ENCODE peak calls at places on chromosomes 6 and 20, in six cellular contexts. One of them, this sample, is unnamed.

GRCh38 chr20:48012401-48012974 is 227.2 kb upstream of the SULF2 start:
- DNase-seq in EL: peak
- DNase-seq in effector CD4-positive, alpha-beta T cell: no peak
- DNase-seq in left colon: no peak
- DNase-seq in mucosa of gallbladder: no peak
- DNase-seq in stimulated activated CD4-positive, alpha-beta T cell treated with anti-CD3 and anti-CD28 coated beads, Interleukin-12 subunit alpha, Interleukin-12 subunit beta, amount 100 ng/mL, for 4 hours: no peak
- DNase-seq in this sample: no peak

GRCh38 chr6:170292111-170292777 is 1.4 kb upstream of the DLL1 start:
- DNase-seq in mucosa of gallbladder: no peak
- DNase-seq in stimulated activated CD4-positive, alpha-beta T cell treated with anti-CD3 and anti-CD28 coated beads, Interleukin-12 subunit alpha, Interleukin-12 subunit beta, amount 100 ng/mL, for 4 hours: no peak
- DNase-seq in effector CD4-positive, alpha-beta T cell: no peak
- DNase-seq in EL: no peak
- DNase-seq in left colon: no peak
- DNase-seq in this sample: no peak

GRCh38 chr6:134195164-134195906 is 122.6 kb downstream of the SGK1 start:
- DNase-seq in left colon: no peak
- DNase-seq in mucosa of gallbladder: no peak
- DNase-seq in effector CD4-positive, alpha-beta T cell: no peak
- DNase-seq in EL: no peak
- DNase-seq in stimulated activated CD4-positive, alpha-beta T cell treated with anti-CD3 and anti-CD28 coated beads, Interleukin-12 subunit alpha, Interleukin-12 subunit beta, amount 100 ng/mL, for 4 hours: no peak
- DNase-seq in this sample: no peak

GRCh38 chr6:81820979-81821378 is 68.5 kb upstream of the TENT5A start:
- DNase-seq in left colon: no peak
- DNase-seq in stimulated activated CD4-positive, alpha-beta T cell treated with anti-CD3 and anti-CD28 coated beads, Interleukin-12 subunit alpha, Interleukin-12 subunit beta, amount 100 ng/mL, for 4 hours: no peak
- DNase-seq in effector CD4-positive, alpha-beta T cell: no peak
- DNase-seq in EL: no peak
- DNase-seq in mucosa of gallbladder: no peak
- DNase-seq in this sample: no peak

GRCh38 chr6:85364354-85364753 is 85.5 kb upstream of the NT5E start:
- DNase-seq in left colon: no peak
- DNase-seq in effector CD4-positive, alpha-beta T cell: no peak
- DNase-seq in EL: peak
- DNase-seq in stimulated activated CD4-positive, alpha-beta T cell treated with anti-CD3 and anti-CD28 coated beads, Interleukin-12 subunit alpha, Interleukin-12 subunit beta, amount 100 ng/mL, for 4 hours: no peak
- DNase-seq in mucosa of gallbladder: no peak
- DNase-seq in this sample: no peak

GRCh38 chr6:20747996-20748395 is 213.7 kb downstream of the CDKAL1 start:
- DNase-seq in EL: no peak
- DNase-seq in left colon: no peak
- DNase-seq in effector CD4-positive, alpha-beta T cell: no peak
- DNase-seq in stimulated activated CD4-positive, alpha-beta T cell treated with anti-CD3 and anti-CD28 coated beads, Interleukin-12 subunit alpha, Interleukin-12 subunit beta, amount 100 ng/mL, for 4 hours: no peak
- DNase-seq in mucosa of gallbladder: no peak
- DNase-seq in this sample: no peak

GRCh38 chr6:149317656-149318571 is at the start of gene TAB2:
- DNase-seq in effector CD4-positive, alpha-beta T cell: peak
- DNase-seq in stimulated activated CD4-positive, alpha-beta T cell treated with anti-CD3 and anti-CD28 coated beads, Interleukin-12 subunit alpha, Interleukin-12 subunit beta, amount 100 ng/mL, for 4 hours: peak
- DNase-seq in mucosa of gallbladder: peak
- DNase-seq in left colon: peak
- DNase-seq in EL: peak
- DNase-seq in this sample: peak

GRCh38 chr6:158064725-158065251 is 83.1 kb downstream of the SYNJ2 start:
- DNase-seq in EL: no peak
- DNase-seq in mucosa of gallbladder: no peak
- DNase-seq in stimulated activated CD4-positive, alpha-beta T cell treated with anti-CD3 and anti-CD28 coated beads, Interleukin-12 subunit alpha, Interleukin-12 subunit beta, amount 100 ng/mL, for 4 hours: no peak
- DNase-seq in effector CD4-positive, alpha-beta T cell: no peak
- DNase-seq in left colon: no peak
- DNase-seq in this sample: no peak

GRCh38 chr6:35919827-35920751 is 809 bp downstream of the SRPK1 start:
- DNase-seq in effector CD4-positive, alpha-beta T cell: peak
- DNase-seq in EL: peak
- DNase-seq in mucosa of gallbladder: peak
- DNase-seq in left colon: peak
- DNase-seq in stimulated activated CD4-positive, alpha-beta T cell treated with anti-CD3 and anti-CD28 coated beads, Interleukin-12 subunit alpha, Interleukin-12 subunit beta, amount 100 ng/mL, for 4 hours: peak
- DNase-seq in this sample: peak

GRCh38 chr6:121912905-121913304 is 477.5 kb downstream of the GJA1 start:
- DNase-seq in effector CD4-positive, alpha-beta T cell: no peak
- DNase-seq in mucosa of gallbladder: no peak
- DNase-seq in EL: peak
- DNase-seq in left colon: no peak
- DNase-seq in stimulated activated CD4-positive, alpha-beta T cell treated with anti-CD3 and anti-CD28 coated beads, Interleukin-12 subunit alpha, Interleukin-12 subunit beta, amount 100 ng/mL, for 4 hours: no peak
- DNase-seq in this sample: no peak

GRCh38 chr6:142907544-142907943 is 37.4 kb downstream of the HIVEP2 start:
- DNase-seq in mucosa of gallbladder: no peak
- DNase-seq in stimulated activated CD4-positive, alpha-beta T cell treated with anti-CD3 and anti-CD28 coated beads, Interleukin-12 subunit alpha, Interleukin-12 subunit beta, amount 100 ng/mL, for 4 hours: no peak
- DNase-seq in effector CD4-positive, alpha-beta T cell: peak
- DNase-seq in left colon: no peak
- DNase-seq in EL: no peak
- DNase-seq in this sample: no peak

GRCh38 chr6:167510648-167511047 is 185.8 kb downstream of the TTLL2 start:
- DNase-seq in left colon: no peak
- DNase-seq in effector CD4-positive, alpha-beta T cell: no peak
- DNase-seq in mucosa of gallbladder: no peak
- DNase-seq in stimulated activated CD4-positive, alpha-beta T cell treated with anti-CD3 and anti-CD28 coated beads, Interleukin-12 subunit alpha, Interleukin-12 subunit beta, amount 100 ng/mL, for 4 hours: no peak
- DNase-seq in EL: no peak
- DNase-seq in this sample: no peak

GRCh38 chr20:25859649-25860530 is 163.2 kb upstream of the ZNF337 start:
- DNase-seq in EL: peak
- DNase-seq in effector CD4-positive, alpha-beta T cell: peak
- DNase-seq in mucosa of gallbladder: peak
- DNase-seq in stimulated activated CD4-positive, alpha-beta T cell treated with anti-CD3 and anti-CD28 coated beads, Interleukin-12 subunit alpha, Interleukin-12 subunit beta, amount 100 ng/mL, for 4 hours: peak
- DNase-seq in left colon: no peak
- DNase-seq in this sample: peak

GRCh38 chr6:156557269-156557885 is 219.8 kb upstream of the ARID1B start:
- DNase-seq in effector CD4-positive, alpha-beta T cell: no peak
- DNase-seq in left colon: no peak
- DNase-seq in mucosa of gallbladder: peak
- DNase-seq in EL: peak
- DNase-seq in stimulated activated CD4-positive, alpha-beta T cell treated with anti-CD3 and anti-CD28 coated beads, Interleukin-12 subunit alpha, Interleukin-12 subunit beta, amount 100 ng/mL, for 4 hours: no peak
- DNase-seq in this sample: peak

GRCh38 chr6:84220809-84221409 is 6.5 kb downstream of the CEP162 start:
- DNase-seq in EL: peak
- DNase-seq in left colon: no peak
- DNase-seq in mucosa of gallbladder: no peak
- DNase-seq in effector CD4-positive, alpha-beta T cell: no peak
- DNase-seq in stimulated activated CD4-positive, alpha-beta T cell treated with anti-CD3 and anti-CD28 coated beads, Interleukin-12 subunit alpha, Interleukin-12 subunit beta, amount 100 ng/mL, for 4 hours: no peak
- DNase-seq in this sample: no peak

GRCh38 chr6:108684809-108685329 is 124.2 kb downstream of the FOXO3 start:
- DNase-seq in EL: peak
- DNase-seq in stimulated activated CD4-positive, alpha-beta T cell treated with anti-CD3 and anti-CD28 coated beads, Interleukin-12 subunit alpha, Interleukin-12 subunit beta, amount 100 ng/mL, for 4 hours: no peak
- DNase-seq in mucosa of gallbladder: no peak
- DNase-seq in effector CD4-positive, alpha-beta T cell: no peak
- DNase-seq in left colon: peak
- DNase-seq in this sample: no peak

GRCh38 chr6:124055986-124056385 is 252.3 kb downstream of the NKAIN2 start:
- DNase-seq in EL: no peak
- DNase-seq in mucosa of gallbladder: no peak
- DNase-seq in stimulated activated CD4-positive, alpha-beta T cell treated with anti-CD3 and anti-CD28 coated beads, Interleukin-12 subunit alpha, Interleukin-12 subunit beta, amount 100 ng/mL, for 4 hours: no peak
- DNase-seq in left colon: no peak
- DNase-seq in effector CD4-positive, alpha-beta T cell: no peak
- DNase-seq in this sample: no peak

GRCh38 chr6:72953901-72954494 is 271.3 kb downstream of the KHDC1L start:
- DNase-seq in mucosa of gallbladder: no peak
- DNase-seq in stimulated activated CD4-positive, alpha-beta T cell treated with anti-CD3 and anti-CD28 coated beads, Interleukin-12 subunit alpha, Interleukin-12 subunit beta, amount 100 ng/mL, for 4 hours: no peak
- DNase-seq in effector CD4-positive, alpha-beta T cell: no peak
- DNase-seq in EL: peak
- DNase-seq in left colon: no peak
- DNase-seq in this sample: no peak

This sample was measured in stomach.